ENCODE peak calls at places on chromosomes 16 and 17, in ten cellular contexts. A is lower leg skin, G is tibial nerve, V is breast epithelium, C is uterus, N is testis, L is A549, U is stomach, W is transverse colon, D is adrenal gland. M is an unnamed sample.

GRCh38 chr17:76584427-76585047 is 1.1 kb downstream of the ST6GALNAC2 start:
- DNase-seq in G (no peak), W (no peak), D (no peak), L (no peak), C (no peak), N (no peak), V (no peak), U (no peak), A (no peak), M (no peak)

GRCh38 chr16:17921357-17921978 is 415.1 kb downstream of the NPIPA8 start:
- DNase-seq in V (no peak), D (peak; percentile 52), L (no peak), W (peak; percentile 69), U (no peak), C (no peak), N (peak; percentile 76), G (no peak), A (no peak), M (peak; percentile 9)

GRCh38 chr16:19245326-19245925 is 40.1 kb upstream of the CLEC19A start:
- DNase-seq in A (no peak), L (no peak), D (no peak), W (peak; percentile 15), V (no peak), U (peak; percentile 50), N (no peak), C (no peak), G (no peak), M (no peak)

GRCh38 chr17:4520881-4521600 is 22.4 kb downstream of the SPNS2 start:
- DNase-seq in L (no peak), N (peak; percentile 42), A (no peak), U (peak; percentile 86), V (no peak), G (no peak), W (peak; percentile 36), C (no peak), D (no peak), M (no peak)

GRCh38 chr16:89319883-89320716 is 102.6 kb downstream of the ZNF778 start:
- DNase-seq in N (no peak), V (no peak), L (peak; percentile 82), D (peak; percentile 85), U (peak; percentile 51), G (no peak), C (peak; percentile 54), W (peak; percentile 38), A (no peak), M (peak; percentile 70)

GRCh38 chr16:3058173-3059030 is 7.0 kb upstream of the IL32 start:
- DNase-seq in L (no peak), A (no peak), D (peak; percentile 51), G (peak; percentile 20), W (peak; percentile 75), N (peak; percentile 67), V (peak; percentile 68), C (no peak), U (peak; percentile 63), M (no peak)

GRCh38 chr16:85220125-85220839 is 108.0 kb upstream of the CIBAR2 start:
- DNase-seq in A (no peak), G (peak; percentile 33), N (peak; percentile 70), V (no peak), W (peak; percentile 62), U (peak; percentile 84), C (peak; percentile 84), D (peak; percentile 92), L (no peak), M (no peak)

GRCh38 chr17:78779848-78780247 is 2.2 kb downstream of the CYTH1 start:
- DNase-seq in C (no peak), V (peak; percentile 35), A (no peak), N (no peak), L (no peak), G (no peak), U (no peak), W (peak; percentile 65), D (no peak), M (no peak)

GRCh38 chr17:79696159-79696982 is 34.4 kb upstream of the ENPP7 start:
- DNase-seq in V (no peak), D (no peak), L (no peak), W (no peak), C (no peak), G (no peak), U (no peak), A (no peak), N (no peak), M (no peak)

GRCh38 chr16:583470-583814 is 6.4 kb upstream of the RAB40C start:
- DNase-seq in L (no peak), N (no peak), G (no peak), D (no peak), U (no peak), A (no peak), V (no peak), C (no peak), W (no peak), M (no peak)

GRCh38 chr17:61409301-61410099 is 9.9 kb downstream of the TBX2 start:
- DNase-seq in W (peak; percentile 54), N (peak; percentile 75), L (peak; percentile 91), A (no peak), V (peak; percentile 59), C (peak; percentile 78), U (peak; percentile 69), G (no peak), D (peak; percentile 67), M (peak; percentile 34)

GRCh38 chr16:19084879-19085278 is 17.5 kb downstream of the COQ7 start:
- DNase-seq in W (no peak), G (no peak), V (no peak), U (no peak), L (no peak), D (no peak), C (no peak), A (no peak), N (no peak), M (no peak)

GRCh38 chr16:52407778-52408177 is 139.2 kb downstream of the TOX3 start:
- DNase-seq in U (no peak), G (no peak), V (no peak), N (no peak), L (no peak), D (no peak), C (no peak), A (no peak), W (no peak), M (no peak)

GRCh38 chr16:20568404-20568803 is 7.8 kb downstream of the ACSM2B start:
- DNase-seq in V (no peak), A (no peak), D (no peak), C (no peak), G (no peak), N (no peak), L (no peak), U (no peak), W (no peak), M (no peak)

GRCh38 chr16:89034573-89034961 is 57.6 kb upstream of the CBFA2T3 start:
- DNase-seq in V (no peak), D (no peak), A (no peak), U (no peak), G (no peak), L (no peak), N (no peak), W (no peak), C (no peak), M (no peak)

DNA sequence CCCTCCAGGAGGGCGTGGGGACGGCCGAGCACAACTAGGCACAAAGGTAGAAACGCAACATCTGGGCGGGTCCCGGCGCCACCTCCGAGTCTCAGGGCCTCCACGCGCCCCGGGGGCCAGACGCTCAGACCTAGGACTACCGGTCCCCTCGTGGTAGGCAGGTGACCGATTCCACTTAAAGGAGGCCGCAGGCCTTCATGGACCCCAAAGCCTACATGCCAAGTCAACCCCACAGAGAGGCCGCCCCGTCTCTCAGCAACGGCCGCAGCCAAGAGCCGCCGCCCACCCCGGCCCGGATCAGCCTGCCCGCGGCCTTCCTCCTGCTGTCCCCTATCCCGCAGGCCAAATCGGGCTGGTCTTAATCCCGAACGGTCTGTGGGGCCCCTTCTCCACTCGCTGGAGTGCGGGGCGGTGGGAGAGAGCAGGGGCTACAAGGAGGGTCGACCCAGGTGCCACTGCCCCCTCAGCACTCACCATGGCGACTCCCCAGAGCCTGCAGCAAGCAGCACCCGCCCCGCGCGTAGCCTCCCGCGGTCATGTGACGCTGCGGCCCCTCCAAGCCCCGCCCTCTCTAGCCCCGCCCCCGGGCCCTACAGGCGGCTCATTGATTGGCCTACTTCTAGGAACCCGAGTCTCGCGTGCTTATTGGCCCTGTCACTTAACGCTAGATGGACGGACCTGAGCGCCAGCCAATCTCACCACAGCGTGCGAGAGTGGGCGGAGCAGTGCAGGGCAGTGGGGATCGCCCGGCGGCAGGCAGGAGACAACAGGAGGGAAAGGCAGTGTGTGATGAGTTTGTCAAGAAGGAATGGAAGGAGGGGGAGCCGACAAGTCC is at the start of gene VPS35:
- DNase-seq in N (peak; percentile 100), G (peak; percentile 100), C (peak; percentile 99), W (peak; percentile 100), U (peak; percentile 100), L (peak; percentile 93), D (peak; percentile 100), V (peak; percentile 99), A (peak; percentile 100), M (peak; percentile 88)
- TF ChIP-seq POLR2A in N (peak; percentile 35), G (peak; percentile 17), C (peak; percentile 67), W (peak; percentile 89), U (no peak), L (peak; percentile 76), D (peak; percentile 58), V (no peak), A (no peak), M (peak; percentile 75)

GRCh38 chr17:36485805-36486203 is 677 bp upstream of the ZNHIT3 start:
- DNase-seq in U (no peak), C (no peak), W (no peak), G (no peak), D (no peak), V (no peak), N (no peak), L (no peak), A (no peak), M (no peak)
- TF ChIP-seq POLR2A in U (no peak), C (no peak), W (no peak), G (no peak), D (no peak), V (no peak), N (no peak), L (no peak), A (no peak), M (no peak)

GRCh38 chr17:16568541-16569357 is at the start of gene ZNF287:
- DNase-seq in N (peak; percentile 98), C (peak; percentile 93), V (peak; percentile 89), W (peak; percentile 94), G (peak; percentile 93), L (peak; percentile 97), D (peak; percentile 95), U (peak; percentile 96), A (peak; percentile 95), M (peak; percentile 96)
- TF ChIP-seq POLR2A in N (no peak), C (peak; percentile 69), V (peak; percentile 6), W (no peak), G (peak; percentile 22), L (peak; percentile 47), D (peak; percentile 62), U (no peak), A (no peak), M (peak; percentile 69)

DNA sequence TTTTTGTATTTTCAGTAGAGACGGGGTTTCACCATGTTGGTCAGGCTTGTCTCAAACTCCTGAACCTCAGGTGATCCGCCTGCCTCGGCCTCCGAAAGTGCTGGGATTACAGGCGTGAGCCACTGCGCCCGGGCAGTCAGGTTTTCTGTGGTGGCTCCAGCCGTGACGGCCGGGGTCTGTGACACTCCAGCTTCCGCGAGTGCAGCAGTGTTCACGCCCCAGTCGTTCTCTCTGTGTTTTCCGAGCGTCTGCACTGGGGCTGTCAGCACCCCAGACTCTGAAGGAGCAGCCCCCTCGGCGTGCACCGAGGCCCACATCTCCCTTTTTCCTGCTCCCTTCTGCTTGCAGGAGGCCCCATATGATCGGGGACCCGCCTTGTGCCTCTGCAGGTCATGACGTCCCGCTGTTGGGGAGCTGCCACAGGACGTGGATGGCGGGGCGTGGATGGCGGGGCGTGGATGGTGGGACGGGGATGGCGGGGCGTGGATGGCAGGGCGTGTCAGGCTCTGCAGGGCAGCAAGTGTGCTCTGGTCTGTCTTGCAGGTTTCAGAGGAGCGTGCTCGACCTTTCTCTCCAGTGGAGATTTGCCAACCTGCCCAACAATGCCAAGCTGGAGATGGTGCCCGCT is 5.7 kb downstream of the ASPSCR1 start:
- DNase-seq in V (no peak), D (no peak), G (no peak), C (no peak), U (no peak), N (no peak), W (no peak), A (no peak), L (no peak), M (no peak)
- TF ChIP-seq POLR2A in V (no peak), D (no peak), G (no peak), C (no peak), U (no peak), N (no peak), W (no peak), A (no peak), L (no peak), M (no peak)